ENCODE peak calls at places on chromosomes 6 and 20, in nine cellular contexts. Q, C, N, K, M, F, B, S and A are unnamed samples.

GRCh38 chr6:80179691-80180090 is 73.2 kb downstream of the BCKDHB start:
- DNase-seq in Q (no peak), C (no peak), N (no peak), K (no peak), M (no peak), F (no peak), B (no peak), S (no peak), A (no peak)

GRCh38 chr20:29873946-29874345 is 1383.5 kb upstream of the DEFB115 start:
- DNase-seq in Q (no peak), C (peak; percentile 19), N (peak; percentile 45), K (no peak), M (peak; percentile 59), F (peak; percentile 48), B (no peak), S (no peak), A (no peak)

GRCh38 chr20:63310265-63310971 is 17.4 kb downstream of the COL20A1 start:
- DNase-seq in Q (no peak), C (no peak), N (peak; percentile 13), K (no peak), M (no peak), F (no peak), B (no peak), S (no peak), A (no peak)

GRCh38 chr20:40686434-40686882 is 2.6 kb downstream of the MAFB start:
- DNase-seq in Q (no peak), C (no peak), N (no peak), K (no peak), M (no peak), F (no peak), B (no peak), S (no peak), A (no peak)

GRCh38 chr20:43916073-43916874 is 1.6 kb downstream of the TOX2 start:
- DNase-seq in Q (no peak), C (no peak), N (no peak), K (no peak), M (peak; percentile 42), F (peak; percentile 33), B (no peak), S (no peak), A (no peak)

GRCh38 chr6:1313755-1314503 is 2.0 kb downstream of the FOXQ1 start:
- DNase-seq in Q (no peak), C (no peak), N (no peak), K (no peak), M (peak; percentile 36), F (no peak), B (no peak), S (no peak), A (no peak)

GRCh38 chr20:50743087-50743486 is 11.7 kb downstream of the PARD6B start:
- DNase-seq in Q (no peak), C (no peak), N (no peak), K (no peak), M (no peak), F (no peak), B (no peak), S (no peak), A (no peak)

GRCh38 chr6:55433446-55434130 is 106.3 kb downstream of the GFRAL start:
- DNase-seq in Q (no peak), C (no peak), N (no peak), K (no peak), M (no peak), F (peak; percentile 58), B (no peak), S (no peak), A (no peak)

GRCh38 chr20:17938889-17939619 is 29.5 kb downstream of the SNX5 start:
- DNase-seq in Q (no peak), C (peak; percentile 49), N (peak; percentile 60), K (no peak), M (peak; percentile 69), F (peak; percentile 74), B (peak; percentile 25), S (peak; percentile 37), A (peak; percentile 33)

GRCh38 chr6:142746524-142746923 is 198.5 kb downstream of the HIVEP2 start:
- DNase-seq in Q (no peak), C (no peak), N (no peak), K (no peak), M (peak; percentile 18), F (peak; percentile 49), B (no peak), S (no peak), A (peak; percentile 20)

GRCh38 chr6:2259002-2259494 is 13.6 kb upstream of the GMDS start:
- DNase-seq in Q (no peak), C (no peak), N (no peak), K (no peak), M (no peak), F (no peak), B (no peak), S (no peak), A (no peak)

GRCh38 chr6:79468116-79468515 is 69.1 kb downstream of the LCA5 start:
- DNase-seq in Q (no peak), C (peak; percentile 53), N (no peak), K (no peak), M (no peak), F (peak; percentile 36), B (no peak), S (no peak), A (no peak)

GRCh38 chr6:108105584-108105983 is 31.0 kb upstream of the OSTM1 start:
- DNase-seq in Q (no peak), C (no peak), N (no peak), K (no peak), M (no peak), F (no peak), B (no peak), S (no peak), A (no peak)

GRCh38 chr6:5142915-5143314 is 57.8 kb downstream of the PPP1R3G start:
- DNase-seq in Q (no peak), C (no peak), N (no peak), K (no peak), M (no peak), F (no peak), B (no peak), S (no peak), A (no peak)

GRCh38 chr6:37555040-37555781 is 55.5 kb upstream of the CCDC167 start:
- DNase-seq in Q (no peak), C (no peak), N (no peak), K (no peak), M (no peak), F (no peak), B (no peak), S (no peak), A (no peak)

GRCh38 chr6:27133281-27134227 is 113.9 kb upstream of the PRSS16 start:
- DNase-seq in Q (no peak), C (peak; percentile 85), N (peak; percentile 54), K (peak; percentile 58), M (peak; percentile 79), F (peak; percentile 75), B (peak; percentile 51), S (no peak), A (no peak)

GRCh38 chr6:112800916-112801315 is 453.8 kb downstream of the RFPL4B start:
- DNase-seq in Q (no peak), C (no peak), N (no peak), K (no peak), M (no peak), F (no peak), B (no peak), S (no peak), A (no peak)

GRCh38 chr6:56628105-56628504 is 14.6 kb downstream of the DST start:
- DNase-seq in Q (no peak), C (no peak), N (no peak), K (no peak), M (no peak), F (no peak), B (no peak), S (no peak), A (no peak)

GRCh38 chr20:20664795-20665194 is 47.6 kb downstream of the RALGAPA2 start:
- DNase-seq in Q (no peak), C (peak; percentile 16), N (no peak), K (no peak), M (no peak), F (peak; percentile 49), B (no peak), S (no peak), A (peak; percentile 69)

GRCh38 chr6:4606016-4606415 is 170.2 kb upstream of the CDYL start:
- DNase-seq in Q (no peak), C (no peak), N (no peak), K (no peak), M (no peak), F (no peak), B (no peak), S (no peak), A (no peak)

GRCh38 chr6:36916159-36916558 is 30.4 kb downstream of the C6orf89 start:
- DNase-seq in Q (no peak), C (no peak), N (no peak), K (no peak), M (no peak), F (no peak), B (no peak), S (no peak), A (no peak)

GRCh38 chr6:123332070-123332469 is 304.7 kb downstream of the TRDN start:
- DNase-seq in Q (no peak), C (no peak), N (no peak), K (no peak), M (no peak), F (no peak), B (no peak), S (no peak), A (no peak)

GRCh38 chr6:44253307-44254101 is 3.8 kb downstream of the SLC35B2 start:
- DNase-seq in Q (no peak), C (peak; percentile 52), N (no peak), K (no peak), M (peak; percentile 78), F (peak; percentile 48), B (peak; percentile 50), S (no peak), A (no peak)

GRCh38 chr6:21941926-21942325 is 348.4 kb downstream of the SOX4 start:
- DNase-seq in Q (no peak), C (no peak), N (no peak), K (no peak), M (no peak), F (no peak), B (no peak), S (no peak), A (no peak)

GRCh38 chr6:52020961-52021570 is 66.3 kb downstream of the PKHD1 start:
- DNase-seq in Q (no peak), C (peak; percentile 26), N (no peak), K (no peak), M (no peak), F (peak; percentile 52), B (no peak), S (no peak), A (peak; percentile 58)

GRCh38 chr20:47320990-47321805 is 35.3 kb downstream of the ZMYND8 start:
- DNase-seq in Q (no peak), C (no peak), N (no peak), K (no peak), M (no peak), F (no peak), B (no peak), S (no peak), A (no peak)

GRCh38 chr20:49824206-49824605 is 11.6 kb downstream of the SLC9A8 start:
- DNase-seq in Q (no peak), C (peak; percentile 66), N (no peak), K (no peak), M (no peak), F (no peak), B (no peak), S (no peak), A (no peak)